ENCODE peak calls at places on chromosomes 4 and X, in six cellular contexts. D, O, N, X, K and W are unnamed samples.

GRCh38 chr4:184475096-184475461 is 729 bp upstream of the IRF2 start:
- DNase-seq in D (peak), O (no peak), N (no peak), X (no peak), K (no peak), W (no peak)

GRCh38 chr4:172573899-172574298 is 594.7 kb upstream of the GALNT7 start:
- DNase-seq in D (no peak), O (no peak), N (peak), X (no peak), K (no peak), W (no peak)

GRCh38 chrX:1475881-1476280 is 23.2 kb upstream of the ASMTL start:
- DNase-seq in D (no peak), O (no peak), N (no peak), X (no peak), K (no peak), W (no peak)

GRCh38 chr4:151921371-151921770 is 160.6 kb upstream of the GATB start:
- DNase-seq in D (no peak), O (no peak), N (no peak), X (no peak), K (no peak), W (no peak)

GRCh38 chrX:16319929-16320328 is 152.6 kb downstream of the MAGEB17 start:
- DNase-seq in D (no peak), O (no peak), N (no peak), X (no peak), K (no peak), W (no peak)

GRCh38 chr4:8850074-8850829 is 21.4 kb downstream of the HMX1 start:
- DNase-seq in D (no peak), O (no peak), N (no peak), X (no peak), K (no peak), W (no peak)

GRCh38 chr4:8110071-8110986 is 48.3 kb downstream of the ABLIM2 start:
- DNase-seq in D (peak), O (no peak), N (no peak), X (peak), K (no peak), W (peak)

GRCh38 chr4:183424109-183424751 is 20.2 kb upstream of the CDKN2AIP start:
- DNase-seq in D (no peak), O (no peak), N (no peak), X (no peak), K (no peak), W (no peak)

GRCh38 chrX:44433556-44433955 is 90.1 kb upstream of the EFHC2 start:
- DNase-seq in D (no peak), O (no peak), N (no peak), X (no peak), K (no peak), W (no peak)

GRCh38 chrX:74579597-74580209 is 34.7 kb downstream of the RLIM start:
- DNase-seq in D (no peak), O (no peak), N (no peak), X (no peak), K (no peak), W (no peak)

GRCh38 chr4:104531390-104531789 is 36.7 kb upstream of the CXXC4 start:
- DNase-seq in D (no peak), O (no peak), N (no peak), X (no peak), K (no peak), W (peak)